ENCODE peak calls at places on chromosomes 3 and 15, in four cellular contexts. One of them, this sample, is unnamed. For H3K4me1, the result is how much of the 10 kb centered on the place peaks cover.

GRCh38 chr3:136664771-136665170 is 87.4 kb downstream of the STAG1 start:
- DNase-seq in GM23248: no peak
- DNase-seq in hepatocyte: no peak
- DNase-seq in spleen: no peak
- DNase-seq in this sample: no peak

GRCh38 chr3:183287301-183287971 is 34.4 kb downstream of the B3GNT5 start:
- DNase-seq in hepatocyte: peak
- DNase-seq in spleen: no peak
- DNase-seq in GM23248: peak
- DNase-seq in this sample: no peak

GRCh38 chr3:20023663-20024417 is 11.8 kb upstream of the PP2D1 start:
- DNase-seq in spleen: no peak
- DNase-seq in hepatocyte: peak
- DNase-seq in GM23248: no peak
- DNase-seq in this sample: no peak

GRCh38 chr15:65175511-65175910 is 9.6 kb downstream of the CLPX start:
- DNase-seq in spleen: no peak
- DNase-seq in hepatocyte: no peak
- DNase-seq in GM23248: no peak
- DNase-seq in this sample: no peak

GRCh38 chr3:105904683-105905320 is 36.0 kb upstream of the CBLB start:
- DNase-seq in hepatocyte: no peak
- DNase-seq in GM23248: peak
- DNase-seq in spleen: no peak
- DNase-seq in this sample: no peak

GRCh38 chr3:94159062-94159726 is 96.3 kb downstream of the NSUN3 start:
- DNase-seq in hepatocyte: peak
- DNase-seq in spleen: no peak
- DNase-seq in GM23248: peak
- DNase-seq in this sample: no peak

GRCh38 chr3:105355355-105356063 is 11.2 kb upstream of the ALCAM start:
- DNase-seq in spleen: no peak
- DNase-seq in GM23248: peak
- DNase-seq in hepatocyte: no peak
- DNase-seq in this sample: no peak

GRCh38 chr15:61499371-61499770 is 270.3 kb upstream of the RORA start:
- DNase-seq in hepatocyte: no peak
- DNase-seq in GM23248: no peak
- DNase-seq in spleen: no peak
- DNase-seq in this sample: no peak

GRCh38 chr3:121517950-121518349 is 27.8 kb downstream of the POLQ start:
- DNase-seq in hepatocyte: no peak
- DNase-seq in GM23248: no peak
- DNase-seq in spleen: no peak
- DNase-seq in this sample: no peak

GRCh38 chr3:6994081-6994668 is 133.3 kb downstream of the GRM7 start:
- DNase-seq in spleen: no peak
- DNase-seq in hepatocyte: peak
- DNase-seq in GM23248: no peak
- DNase-seq in this sample: no peak

GRCh38 chr3:174438501-174439156 is 420.5 kb upstream of the NAALADL2 start:
- DNase-seq in spleen: no peak
- DNase-seq in hepatocyte: peak
- DNase-seq in GM23248: peak
- DNase-seq in this sample: no peak

GRCh38 chr3:47714606-47715005 is 67.1 kb downstream of the SMARCC1 start:
- DNase-seq in GM23248: no peak
- DNase-seq in hepatocyte: no peak
- DNase-seq in spleen: no peak
- DNase-seq in this sample: no peak

GRCh38 chr3:171833775-171834460 is 9.2 kb upstream of the TMEM212 start:
- DNase-seq in GM23248: peak
- DNase-seq in spleen: no peak
- DNase-seq in hepatocyte: no peak
- DNase-seq in this sample: no peak

GRCh38 chr3:148923592-148923991 is 58.5 kb downstream of the CPA3 start:
- DNase-seq in hepatocyte: no peak
- DNase-seq in spleen: no peak
- DNase-seq in GM23248: no peak
- DNase-seq in this sample: no peak

GRCh38 chr3:150254199-150254786 is 153.8 kb upstream of the TSC22D2 start:
- DNase-seq in GM23248: no peak
- DNase-seq in spleen: no peak
- DNase-seq in hepatocyte: no peak
- DNase-seq in this sample: no peak

GRCh38 chr15:75904241-75904631 is 558 bp downstream of the FBXO22 start:
- DNase-seq in spleen: peak
- DNase-seq in GM23248: peak
- DNase-seq in hepatocyte: peak
- DNase-seq in this sample: peak

GRCh38 chr3:127289646-127290575 is 2.1 kb upstream of the PRR20G start:
- DNase-seq in GM23248: peak
- DNase-seq in spleen: no peak
- DNase-seq in hepatocyte: no peak
- DNase-seq in this sample: no peak

GRCh38 chr3:189355481-189356201 is 183.9 kb downstream of the TPRG1 start:
- DNase-seq in GM23248: peak
- DNase-seq in hepatocyte: peak
- DNase-seq in spleen: no peak
- DNase-seq in this sample: no peak

GRCh38 chr3:102024270-102024904 is 175.1 kb downstream of the NFKBIZ start:
- DNase-seq in GM23248: no peak
- DNase-seq in spleen: no peak
- DNase-seq in hepatocyte: no peak
- DNase-seq in this sample: no peak

GRCh38 chr3:64170270-64170669 is 55.0 kb downstream of the PRICKLE2 start:
- DNase-seq in GM23248: no peak
- DNase-seq in spleen: no peak
- DNase-seq in hepatocyte: no peak
- DNase-seq in this sample: no peak

GRCh38 chr3:81490541-81491288 is 270.7 kb downstream of the GBE1 start:
- DNase-seq in hepatocyte: peak
- DNase-seq in spleen: no peak
- DNase-seq in GM23248: peak
- DNase-seq in this sample: peak

GRCh38 chr3:60399861-60400845 is 851.1 kb downstream of the FHIT start:
- DNase-seq in hepatocyte: no peak
- DNase-seq in GM23248: peak
- DNase-seq in spleen: no peak
- DNase-seq in this sample: no peak

GRCh38 chr3:128488636-128488994 is 4.4 kb downstream of the GATA2 start:
- DNase-seq in GM23248: peak
- DNase-seq in hepatocyte: no peak
- DNase-seq in spleen: no peak
- DNase-seq in this sample: no peak

GRCh38 chr3:110420158-110420641 is 651.4 kb upstream of the NECTIN3 start:
- DNase-seq in spleen: no peak
- DNase-seq in hepatocyte: no peak
- DNase-seq in GM23248: peak
- DNase-seq in this sample: no peak

GRCh38 chr3:144629413-144629812 is 657.8 kb downstream of the DIPK2A start:
- DNase-seq in spleen: no peak
- DNase-seq in GM23248: no peak
- DNase-seq in hepatocyte: no peak
- DNase-seq in this sample: no peak

GRCh38 chr15:64754663-64755426 is 20.5 kb downstream of the RBPMS2 start:
- DNase-seq in hepatocyte: no peak
- DNase-seq in spleen: no peak
- DNase-seq in GM23248: no peak
- DNase-seq in this sample: no peak

GRCh38 chr3:37855363-37855970 is 6.2 kb upstream of the CTDSPL start:
- DNase-seq in hepatocyte: peak
- DNase-seq in spleen: peak
- DNase-seq in GM23248: peak
- DNase-seq in this sample: peak

GRCh38 chr3:128423525-128424147 is 43.1 kb downstream of the DNAJB8 start:
- DNase-seq in GM23248: no peak
- DNase-seq in hepatocyte: no peak
- DNase-seq in spleen: no peak
- DNase-seq in this sample: no peak

GRCh38 chr3:99980606-99981005 is 133.7 kb downstream of the FILIP1L start:
- DNase-seq in GM23248: no peak
- DNase-seq in hepatocyte: no peak
- DNase-seq in spleen: no peak
- DNase-seq in this sample: no peak

GRCh38 chr3:99984668-99985067 is 129.6 kb downstream of the FILIP1L start:
- DNase-seq in GM23248: no peak
- DNase-seq in hepatocyte: no peak
- DNase-seq in spleen: no peak
- DNase-seq in this sample: no peak

GRCh38 chr3:99978221-99978620 is 136.1 kb downstream of the FILIP1L start:
- DNase-seq in spleen: no peak
- DNase-seq in GM23248: no peak
- DNase-seq in hepatocyte: no peak
- DNase-seq in this sample: no peak

GRCh38 chr3:99981138-99981537 is 133.2 kb downstream of the FILIP1L start:
- DNase-seq in GM23248: no peak
- DNase-seq in hepatocyte: no peak
- DNase-seq in spleen: no peak
- DNase-seq in this sample: no peak

GRCh38 chr3:99984139-99984538 is 130.2 kb downstream of the FILIP1L start:
- DNase-seq in spleen: no peak
- DNase-seq in GM23248: no peak
- DNase-seq in hepatocyte: no peak
- DNase-seq in this sample: no peak
- H3K4me1 ChIP-seq in spleen: under half
- H3K4me1 ChIP-seq in GM23248: under half
- H3K4me1 ChIP-seq in hepatocyte: under half
- H3K4me1 ChIP-seq in this sample: under half

DNA sequence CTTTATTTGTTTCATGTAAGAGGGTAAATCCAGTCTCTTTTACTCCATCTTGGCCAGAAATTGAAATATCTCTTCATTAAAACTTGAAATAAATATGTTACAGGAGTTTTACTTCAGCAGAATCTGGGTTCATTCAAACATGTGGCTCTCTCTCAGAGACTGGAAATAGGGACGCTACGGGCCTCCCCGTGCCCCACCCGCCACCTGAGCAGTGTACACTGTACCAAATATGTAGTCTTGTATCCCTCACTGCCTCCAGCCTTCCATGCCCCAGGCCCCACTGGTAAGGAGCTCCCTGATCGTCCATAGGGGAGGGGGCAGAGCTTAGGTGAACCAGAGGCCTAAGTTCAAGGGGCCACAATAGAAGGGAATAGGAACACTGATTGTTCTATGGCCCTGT is 36.0 kb downstream of the RPL39L start:
- DNase-seq in GM23248: no peak
- DNase-seq in hepatocyte: no peak
- DNase-seq in spleen: no peak
- DNase-seq in this sample: no peak
- H3K4me3 ChIP-seq in GM23248: no peak
- H3K4me3 ChIP-seq in hepatocyte: no peak
- H3K4me3 ChIP-seq in spleen: no peak
- H3K4me3 ChIP-seq in this sample: no peak

DNA sequence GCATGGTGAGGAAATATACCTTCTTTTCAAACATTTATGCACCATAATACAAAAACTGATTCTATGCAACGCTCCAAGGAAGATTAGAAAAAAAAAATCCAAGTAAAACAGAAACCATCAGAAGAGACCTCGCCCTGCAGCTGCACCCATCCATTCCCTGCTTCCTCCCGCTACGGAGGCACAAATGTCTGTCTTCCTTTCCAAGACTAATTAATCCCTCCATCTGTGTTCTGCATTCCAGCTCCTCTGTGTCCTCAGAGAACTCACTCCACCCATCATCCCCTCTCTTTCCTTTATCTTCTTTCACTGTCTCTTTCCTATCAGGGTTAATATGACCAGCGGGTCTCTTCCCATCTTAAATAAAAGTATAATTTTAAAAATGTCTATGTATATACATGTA is 196.1 kb downstream of the ADAMTSL3 start:
- DNase-seq in spleen: no peak
- DNase-seq in GM23248: no peak
- DNase-seq in hepatocyte: no peak
- DNase-seq in this sample: no peak
- H3K4me1 ChIP-seq in spleen: under half
- H3K4me1 ChIP-seq in GM23248: under half
- H3K4me1 ChIP-seq in hepatocyte: under half
- H3K4me1 ChIP-seq in this sample: under half

GRCh38 chr3:69016102-69016501 is 2.6 kb upstream of the EOGT start:
- DNase-seq in GM23248: no peak
- DNase-seq in hepatocyte: no peak
- DNase-seq in spleen: no peak
- DNase-seq in this sample: no peak
- H3K4me3 ChIP-seq in GM23248: no peak
- H3K4me3 ChIP-seq in hepatocyte: no peak
- H3K4me3 ChIP-seq in spleen: no peak
- H3K4me3 ChIP-seq in this sample: no peak

GRCh38 chr15:78880242-78880533 is 7.5 kb downstream of the MORF4L1 start:
- DNase-seq in GM23248: peak
- DNase-seq in hepatocyte: no peak
- DNase-seq in spleen: no peak
- DNase-seq in this sample: no peak
- H3K4me1 ChIP-seq in GM23248: half or more
- H3K4me1 ChIP-seq in hepatocyte: under half
- H3K4me1 ChIP-seq in spleen: half or more
- H3K4me1 ChIP-seq in this sample: half or more

GRCh38 chr3:66092175-66092990 is 53.7 kb upstream of the MAGI1 start:
- DNase-seq in spleen: no peak
- DNase-seq in hepatocyte: no peak
- DNase-seq in GM23248: peak
- DNase-seq in this sample: no peak
- H3K4me3 ChIP-seq in spleen: no peak
- H3K4me3 ChIP-seq in hepatocyte: no peak
- H3K4me3 ChIP-seq in GM23248: peak
- H3K4me3 ChIP-seq in this sample: no peak

This sample was measured in lower lobe of right lung.